ENCODE peak calls at places on chromosomes 6 and 20, in eight cellular contexts. M, T, Z, D, X, C, I and F are unnamed samples.

GRCh38 chr6:66962082-66962481 is 1255.1 kb upstream of the EYS start:
- DNase-seq in M (no peak), T (no peak), Z (no peak), D (no peak), X (no peak), C (no peak), I (no peak), F (no peak)

GRCh38 chr20:12723811-12724210 is 285.0 kb upstream of the SPTLC3 start:
- DNase-seq in M (no peak), T (no peak), Z (no peak), D (no peak), X (no peak), C (no peak), I (no peak), F (no peak)

GRCh38 chr6:4415549-4415948 is 280.2 kb upstream of the ECI2 start:
- DNase-seq in M (no peak), T (no peak), Z (no peak), D (no peak), X (no peak), C (no peak), I (no peak), F (no peak)

GRCh38 chr6:7685276-7685675 is 40.6 kb upstream of the BMP6 start:
- DNase-seq in M (no peak), T (no peak), Z (no peak), D (no peak), X (no peak), C (no peak), I (no peak), F (no peak)

GRCh38 chr20:48567145-48567544 is 260.7 kb downstream of the PREX1 start:
- DNase-seq in M (no peak), T (no peak), Z (no peak), D (no peak), X (no peak), C (no peak), I (no peak), F (no peak)

GRCh38 chr6:44110005-44110681 is 17.1 kb downstream of the MRPL14 start:
- DNase-seq in M (no peak), T (no peak), Z (no peak), D (no peak), X (no peak), C (no peak), I (no peak), F (no peak)

GRCh38 chr20:40511478-40511877 is 177.6 kb downstream of the MAFB start:
- DNase-seq in M (peak), T (peak), Z (no peak), D (no peak), X (no peak), C (peak), I (no peak), F (no peak)

GRCh38 chr6:90413867-90414266 is 117.2 kb upstream of the BACH2 start:
- DNase-seq in M (no peak), T (peak), Z (peak), D (no peak), X (peak), C (no peak), I (peak), F (peak)

GRCh38 chr6:90537723-90538407 is 49.0 kb downstream of the MAP3K7 start:
- DNase-seq in M (peak), T (no peak), Z (no peak), D (no peak), X (no peak), C (no peak), I (peak), F (no peak)

GRCh38 chr6:8736046-8736877 is 300.9 kb upstream of the SLC35B3 start:
- DNase-seq in M (no peak), T (no peak), Z (no peak), D (no peak), X (no peak), C (no peak), I (no peak), F (no peak)

GRCh38 chr6:107083047-107083768 is 32.1 kb downstream of the BEND3 start:
- DNase-seq in M (no peak), T (no peak), Z (no peak), D (no peak), X (no peak), C (no peak), I (no peak), F (no peak)

DNA sequence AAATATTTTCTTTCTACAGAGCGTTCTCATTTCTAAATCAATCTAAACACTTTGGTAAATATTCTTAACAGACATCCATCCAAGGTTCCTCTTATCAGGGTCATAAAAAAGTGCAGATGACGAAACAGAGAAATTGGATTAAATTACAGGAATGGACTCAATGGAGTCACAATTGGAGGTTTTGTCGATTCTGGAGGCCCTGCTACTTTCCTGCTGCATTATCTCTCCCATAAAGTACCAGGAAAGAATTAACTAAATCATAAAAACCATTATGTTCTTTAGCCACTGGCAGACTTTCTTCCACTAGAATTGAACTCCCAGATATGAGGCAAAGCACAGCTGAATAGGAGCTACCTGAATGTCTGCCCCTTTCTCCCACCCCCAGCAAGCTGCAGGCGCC is 610.6 kb downstream of the HDGFL1 start:
- DNase-seq in M (no peak), T (no peak), Z (no peak), D (no peak), X (no peak), C (no peak), I (no peak), F (no peak)
- H3K4me3 ChIP-seq in M (no peak), T (no peak), Z (no peak), D (no peak), X (no peak), C (no peak), I (no peak), F (no peak)

GRCh38 chr20:38872036-38872435 is 54.2 kb upstream of the FAM83D start:
- DNase-seq in M (no peak), T (no peak), Z (no peak), D (no peak), X (no peak), C (no peak), I (peak), F (no peak)
- H3K4me3 ChIP-seq in M (no peak), T (no peak), Z (no peak), D (no peak), X (peak), C (no peak), I (peak), F (peak)

GRCh38 chr20:62860391-62860923 is 1.2 kb downstream of the TCFL5 start:
- DNase-seq in M (no peak), T (no peak), Z (peak), D (no peak), X (no peak), C (no peak), I (no peak), F (no peak)
- H3K4me3 ChIP-seq in M (peak), T (peak), Z (peak), D (peak), X (no peak), C (no peak), I (peak), F (peak)

DNA sequence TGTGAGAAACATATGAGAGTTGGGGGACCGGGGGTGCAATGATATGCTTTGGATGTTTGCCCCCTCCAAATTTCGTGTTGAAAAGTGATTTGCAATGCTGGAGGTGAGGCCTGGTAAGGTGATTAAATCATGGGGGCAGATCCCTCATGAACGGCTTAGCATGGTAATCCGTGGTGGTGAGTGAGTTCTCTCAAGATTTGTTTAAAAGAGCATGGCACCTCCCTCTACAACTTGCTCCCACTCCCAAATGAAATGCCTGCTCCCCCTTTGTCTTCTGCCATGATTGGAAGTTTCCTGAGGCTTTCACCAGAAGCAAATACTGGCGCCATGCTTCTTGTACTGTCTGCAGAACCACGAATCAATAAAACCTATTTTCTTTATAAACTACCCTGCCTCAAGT is 2.5 kb downstream of the DEK start:
- DNase-seq in M (no peak), T (no peak), Z (no peak), D (no peak), X (no peak), C (no peak), I (no peak), F (no peak)
- H3K4me3 ChIP-seq in M (no peak), T (no peak), Z (no peak), D (no peak), X (no peak), C (no peak), I (peak), F (no peak)

GRCh38 chr6:26220353-26220970 is 133.2 kb downstream of the HFE start:
- DNase-seq in M (no peak), T (no peak), Z (no peak), D (no peak), X (no peak), C (no peak), I (peak), F (no peak)
- H3K4me3 ChIP-seq in M (no peak), T (no peak), Z (no peak), D (no peak), X (no peak), C (no peak), I (peak), F (no peak)

GRCh38 chr20:1952737-1953530 is 40.9 kb downstream of the PDYN start:
- DNase-seq in M (no peak), T (no peak), Z (no peak), D (no peak), X (no peak), C (no peak), I (peak), F (no peak)
- H3K4me3 ChIP-seq in M (no peak), T (no peak), Z (no peak), D (no peak), X (no peak), C (no peak), I (peak), F (no peak)

GRCh38 chr20:63854069-63854765 is 7.1 kb upstream of the ABHD16B start:
- DNase-seq in M (no peak), T (no peak), Z (no peak), D (no peak), X (no peak), C (peak), I (no peak), F (no peak)
- H3K4me3 ChIP-seq in M (peak), T (no peak), Z (no peak), D (peak), X (no peak), C (no peak), I (no peak), F (no peak)